ENCODE peak calls at places on chromosome 5, in nine cellular contexts. R is CD14-positive monocyte; J is bronchial epithelial cell; H is upper lobe of right lung; W is activated CD8-positive, alpha-beta T cell treated with anti-CD3 and anti-CD28 coated beads for 36 hours; O is mesothelial cell of epicardium; F is fibroblast of the aortic adventitia; M is WTC11; N is GM13976. Z is an unnamed sample.

GRCh38 chr5:36264202-36264760 is 22.6 kb upstream of the NADK2 start:
- DNase-seq in O (no peak), J (no peak), H (no peak), F (peak; percentile 42), W (no peak), N (no peak), M (no peak), R (no peak), Z (no peak)

GRCh38 chr5:45774528-45774927 is 78.3 kb upstream of the HCN1 start:
- DNase-seq in W (no peak), N (no peak), M (no peak), R (no peak), F (no peak), O (no peak), J (peak; percentile 1), H (no peak), Z (no peak)

GRCh38 chr5:112418412-112419049 is 546 bp downstream of the EPB41L4A start:
- DNase-seq in F (no peak), J (no peak), R (no peak), M (no peak), O (no peak), W (peak; percentile 3), N (peak; percentile 9), H (no peak), Z (no peak)

GRCh38 chr5:88724201-88724600 is 158.8 kb downstream of the MEF2C start:
- DNase-seq in O (no peak), F (peak; percentile 33), J (peak; percentile 42), N (no peak), M (no peak), W (no peak), R (no peak), H (no peak), Z (no peak)

GRCh38 chr5:67303356-67303755 is 106.8 kb upstream of the CD180 start:
- DNase-seq in R (no peak), J (peak; percentile 67), M (no peak), W (peak; percentile 3), N (no peak), F (peak; percentile 50), O (no peak), H (no peak), Z (no peak)

GRCh38 chr5:32680183-32680582 is 30.9 kb upstream of the NPR3 start:
- DNase-seq in R (no peak), M (no peak), F (no peak), O (no peak), W (no peak), N (no peak), J (no peak), H (no peak), Z (no peak)

GRCh38 chr5:97764700-97765099 is 581.7 kb upstream of the RIOK2 start:
- DNase-seq in W (no peak), O (no peak), M (no peak), F (peak; percentile 59), N (no peak), H (no peak), J (peak; percentile 95), R (no peak), Z (no peak)

GRCh38 chr5:10352404-10353240 is 873 bp upstream of the MARCHF6 start:
- DNase-seq in M (no peak), N (no peak), O (no peak), J (no peak), W (peak; percentile 47), H (no peak), R (peak; percentile 76), F (peak; percentile 55), Z (no peak)

GRCh38 chr5:170896779-170897178 is 35.0 kb downstream of the RANBP17 start:
- DNase-seq in J (no peak), O (no peak), W (no peak), M (peak; percentile 85), F (peak; percentile 8), H (peak; percentile 66), N (no peak), R (no peak), Z (no peak)
- TF ChIP-seq CTCF in J (peak; percentile 49), O (peak; percentile 23), W (no peak), M (peak; percentile 77), F (no peak), H (peak; percentile 34), N (no peak), R (no peak), Z (peak; percentile 61)

GRCh38 chr5:914612-915011 is 21.9 kb downstream of the TRIP13 start:
- DNase-seq in F (no peak), M (no peak), N (no peak), H (no peak), W (no peak), O (no peak), R (no peak), J (no peak), Z (no peak)

GRCh38 chr5:911601-912000 is 18.9 kb downstream of the TRIP13 start:
- DNase-seq in M (no peak), O (no peak), F (peak; percentile 12), N (no peak), R (no peak), H (no peak), W (no peak), J (peak; percentile 59), Z (no peak)

GRCh38 chr5:914174-914573 is 21.5 kb downstream of the TRIP13 start:
- DNase-seq in R (no peak), W (no peak), O (no peak), F (no peak), H (no peak), J (no peak), M (no peak), N (no peak), Z (no peak)

GRCh38 chr5:910769-911160 is 18.1 kb downstream of the TRIP13 start:
- DNase-seq in M (no peak), R (no peak), O (no peak), H (no peak), F (no peak), N (no peak), J (no peak), W (no peak), Z (no peak)

DNA sequence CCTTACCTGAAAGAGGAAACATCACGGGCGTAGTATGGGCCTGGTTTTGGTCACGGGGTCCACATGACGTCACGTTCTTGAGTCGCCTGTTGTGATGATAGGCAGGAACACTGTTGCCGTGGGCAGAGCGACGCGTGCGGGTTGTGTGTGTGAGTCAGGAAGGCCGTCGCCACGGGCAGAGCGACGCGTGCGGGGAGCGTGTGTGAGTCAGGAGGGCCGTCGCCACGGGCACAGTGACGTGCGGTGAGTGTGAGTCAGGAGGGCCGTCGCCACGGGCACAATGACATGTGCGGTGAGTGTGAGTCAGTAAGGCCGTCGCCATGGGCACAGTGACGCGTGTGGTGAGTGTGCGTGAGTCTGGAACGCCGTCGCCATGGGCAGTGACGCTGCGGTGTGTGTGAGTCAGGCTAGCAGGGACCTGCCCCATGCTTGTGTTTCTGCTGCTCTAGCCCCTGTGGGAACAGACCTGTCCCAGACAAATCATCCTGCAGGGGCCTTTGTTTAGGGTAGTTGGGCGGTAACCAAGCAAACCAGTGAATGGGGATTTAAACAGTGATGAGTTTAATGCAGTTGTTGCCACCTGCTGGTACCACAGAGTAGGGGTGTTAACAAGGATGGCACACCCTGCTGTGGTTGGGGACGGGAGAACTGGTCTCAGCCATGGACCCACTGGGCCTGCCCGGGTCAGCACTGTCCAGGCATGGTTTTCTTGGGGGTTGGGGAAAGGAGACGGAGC is 19.8 kb downstream of the TRIP13 start:
- DNase-seq in H (no peak), N (no peak), O (no peak), J (peak; percentile 99), F (peak; percentile 83), M (no peak), W (peak; percentile 76), R (no peak), Z (no peak)
- TF ChIP-seq CTCF in H (no peak), N (no peak), O (no peak), J (peak; percentile 52), F (peak; percentile 14), M (no peak), W (no peak), R (no peak), Z (peak; percentile 60)

GRCh38 chr5:159440235-159440634 is 109.9 kb upstream of the IL12B start:
- DNase-seq in R (no peak), W (no peak), F (no peak), J (no peak), O (no peak), N (no peak), H (no peak), M (no peak), Z (no peak)

GRCh38 chr5:159440948-159441347 is 110.7 kb upstream of the IL12B start:
- DNase-seq in H (no peak), R (no peak), O (no peak), N (no peak), W (no peak), J (no peak), M (no peak), F (no peak), Z (no peak)

GRCh38 chr5:159442210-159442850 is 112.0 kb upstream of the IL12B start:
- DNase-seq in W (no peak), J (no peak), N (no peak), O (no peak), M (peak; percentile 24), R (no peak), F (no peak), H (no peak), Z (no peak)

GRCh38 chr5:159441441-159441840 is 111.2 kb upstream of the IL12B start:
- DNase-seq in H (no peak), W (no peak), J (no peak), F (no peak), N (no peak), R (no peak), M (peak; percentile 55), O (no peak), Z (no peak)

DNA sequence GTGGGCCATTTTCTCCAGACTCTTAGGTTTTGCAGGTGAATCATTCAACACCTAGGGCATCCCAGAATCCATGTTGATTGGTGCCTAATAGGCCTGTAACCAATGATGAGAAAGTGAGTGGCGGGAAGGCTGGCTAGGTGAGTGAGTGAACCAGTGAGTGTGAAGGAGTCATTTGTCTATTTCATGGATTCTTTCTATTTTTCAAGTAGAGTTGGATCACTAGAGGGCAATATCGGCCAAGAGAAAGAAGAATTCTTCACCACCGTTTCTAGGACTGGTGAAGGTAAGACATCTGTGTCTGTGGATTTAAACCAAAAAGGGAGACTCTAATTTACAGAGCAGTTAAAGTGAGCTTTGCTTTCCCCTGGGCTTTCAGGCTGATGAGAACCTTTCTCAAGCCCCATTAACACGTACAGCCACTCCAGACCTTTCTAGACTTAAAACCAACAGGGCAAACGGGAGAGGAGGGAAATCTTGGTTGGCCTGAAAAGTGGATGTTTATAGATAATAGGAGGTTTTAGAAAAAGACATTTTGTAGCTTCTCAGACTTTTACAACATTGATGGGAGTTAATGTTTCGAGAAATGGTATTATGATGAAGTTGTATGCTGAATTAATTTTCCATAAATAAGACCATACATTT is 114.3 kb upstream of the IL12B start:
- DNase-seq in J (peak; percentile 73), R (no peak), F (peak; percentile 75), M (no peak), O (no peak), H (no peak), W (no peak), N (peak; percentile 67), Z (no peak)
- TF ChIP-seq CTCF in J (peak; percentile 45), R (no peak), F (peak; percentile 40), M (no peak), O (peak; percentile 11), H (peak; percentile 33), W (peak; percentile 38), N (peak; percentile 11), Z (peak; percentile 86)

GRCh38 chr5:140883373-140883772 is 1.4 kb downstream of the PCDHA13 start:
- DNase-seq in M (no peak), F (no peak), R (no peak), J (no peak), N (no peak), H (peak; percentile 58), W (no peak), O (no peak), Z (peak; percentile 84)

GRCh38 chr5:140877262-140877581 is 2.1 kb downstream of the PCDHA12 start:
- DNase-seq in M (no peak), R (no peak), F (no peak), H (no peak), O (no peak), W (no peak), N (no peak), J (no peak), Z (peak; percentile 87)

GRCh38 chr5:140883927-140884697 is 2.2 kb downstream of the PCDHA13 start:
- DNase-seq in F (no peak), O (no peak), J (no peak), M (no peak), H (peak; percentile 58), R (no peak), W (no peak), N (no peak), Z (peak; percentile 90)

GRCh38 chr5:140882591-140882899 is 621 bp downstream of the PCDHA13 start:
- DNase-seq in N (no peak), W (no peak), J (peak; percentile 6), H (no peak), F (no peak), O (no peak), M (peak; percentile 69), R (no peak), Z (no peak)

DNA sequence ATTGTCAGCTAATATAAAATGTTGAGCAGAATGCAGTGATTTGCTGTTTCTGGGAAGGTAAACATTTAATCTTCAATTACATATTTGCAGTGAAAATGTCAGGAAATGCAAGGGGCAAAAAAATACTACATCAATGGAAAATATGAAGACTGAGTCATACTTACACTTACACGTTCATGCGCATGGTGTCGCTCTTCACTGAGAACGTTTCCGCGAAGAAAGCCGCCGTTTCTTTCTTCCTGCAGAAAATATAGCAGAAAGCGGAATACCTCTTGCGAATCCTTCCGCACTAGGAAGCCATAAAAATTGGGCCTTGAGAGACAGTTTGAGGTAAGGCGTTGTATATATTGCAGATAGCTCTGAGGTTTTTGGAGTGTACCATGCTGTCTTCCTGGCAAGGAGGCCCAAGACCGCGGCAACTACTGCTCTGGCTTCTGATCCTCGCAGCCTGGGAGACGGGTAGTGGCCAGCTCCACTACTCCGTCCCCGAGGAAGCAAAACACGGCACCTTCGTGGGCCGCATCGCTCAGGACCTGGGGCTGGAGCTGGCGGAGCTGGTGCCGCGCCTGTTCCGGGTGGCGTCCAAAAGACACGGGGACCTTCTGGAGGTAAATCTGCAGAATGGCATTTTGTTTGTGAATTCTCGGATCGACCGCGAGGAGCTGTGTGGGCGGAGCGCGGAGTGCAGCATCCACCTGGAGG is at the start of gene PCDHA13:
- DNase-seq in R (no peak), M (no peak), O (no peak), J (peak; percentile 34), N (no peak), H (peak; percentile 59), W (no peak), F (no peak), Z (no peak)
- TF ChIP-seq CTCF in R (no peak), M (peak; percentile 37), O (no peak), J (peak; percentile 47), N (no peak), H (peak; percentile 51), W (peak; percentile 33), F (no peak), Z (no peak)